ENCODE peak calls at places on chromosomes 6 and 20, in six cellular contexts. Z, O, X, M, D and C are unnamed samples.

GRCh38 chr6:29861521-29862255 is 34.1 kb downstream of the HLA-G start:
- DNase-seq in Z (no peak), O (no peak), X (no peak), M (no peak), D (no peak), C (no peak)

GRCh38 chr6:85287654-85288053 is 162.2 kb upstream of the NT5E start:
- DNase-seq in Z (no peak), O (no peak), X (no peak), M (no peak), D (no peak), C (no peak)

GRCh38 chr20:48076247-48076646 is 291.0 kb upstream of the SULF2 start:
- DNase-seq in Z (no peak), O (no peak), X (no peak), M (no peak), D (no peak), C (no peak)

GRCh38 chr6:76518443-76518842 is 446.0 kb upstream of the IMPG1 start:
- DNase-seq in Z (no peak), O (no peak), X (peak), M (no peak), D (no peak), C (no peak)

GRCh38 chr6:10112871-10113584 is 301.8 kb downstream of the TFAP2A start:
- DNase-seq in Z (no peak), O (no peak), X (no peak), M (no peak), D (no peak), C (no peak)

GRCh38 chr20:23298926-23299672 is 51.5 kb upstream of the NXT1 start:
- DNase-seq in Z (no peak), O (no peak), X (no peak), M (no peak), D (no peak), C (peak)

GRCh38 chr6:82040405-82041221 is 206.9 kb downstream of the IBTK start:
- DNase-seq in Z (no peak), O (peak), X (peak), M (peak), D (peak), C (peak)

GRCh38 chr6:4381379-4381778 is 246.0 kb upstream of the ECI2 start:
- DNase-seq in Z (no peak), O (no peak), X (peak), M (no peak), D (no peak), C (no peak)

GRCh38 chr6:137490506-137490905 is 3.7 kb downstream of the OLIG3 start:
- DNase-seq in Z (no peak), O (no peak), X (no peak), M (no peak), D (no peak), C (no peak)

GRCh38 chr6:2866183-2866846 is 24.7 kb upstream of the SERPINB1 start:
- DNase-seq in Z (no peak), O (no peak), X (peak), M (no peak), D (peak), C (no peak)

GRCh38 chr20:14069796-14070195 is 74.5 kb downstream of the MACROD2 start:
- DNase-seq in Z (no peak), O (no peak), X (no peak), M (no peak), D (no peak), C (peak)

GRCh38 chr6:100085162-100085431 is 91.1 kb upstream of the MCHR2 start:
- DNase-seq in Z (no peak), O (no peak), X (no peak), M (no peak), D (no peak), C (no peak)

GRCh38 chr20:20593447-20594170 is 118.8 kb downstream of the RALGAPA2 start:
- DNase-seq in Z (peak), O (peak), X (peak), M (peak), D (no peak), C (peak)

GRCh38 chr6:63731946-63732735 is 96.5 kb downstream of the PHF3 start:
- DNase-seq in Z (no peak), O (no peak), X (peak), M (no peak), D (no peak), C (no peak)

GRCh38 chr20:58102252-58102651 is 126.2 kb downstream of the ANKRD60 start:
- DNase-seq in Z (no peak), O (no peak), X (no peak), M (no peak), D (no peak), C (no peak)

GRCh38 chr6:168092541-168092940 is 13.5 kb upstream of the FRMD1 start:
- DNase-seq in Z (no peak), O (no peak), X (no peak), M (no peak), D (no peak), C (no peak)

GRCh38 chr6:136415351-136416005 is 125.8 kb upstream of the BCLAF1 start:
- DNase-seq in Z (no peak), O (no peak), X (no peak), M (no peak), D (no peak), C (peak)

GRCh38 chr6:108165714-108166663 is at the start of gene NR2E1:
- DNase-seq in Z (no peak), O (peak), X (no peak), M (no peak), D (no peak), C (no peak)

GRCh38 chr6:130365166-130366010 is 429 bp upstream of the TMEM200A start:
- DNase-seq in Z (peak), O (peak), X (peak), M (peak), D (no peak), C (no peak)

GRCh38 chr20:2108987-2109386 is 7.4 kb downstream of the STK35 start:
- DNase-seq in Z (no peak), O (peak), X (no peak), M (peak), D (no peak), C (no peak)

GRCh38 chr6:149213829-149214228 is 103.7 kb upstream of the TAB2 start:
- DNase-seq in Z (no peak), O (no peak), X (no peak), M (no peak), D (no peak), C (no peak)

GRCh38 chr6:151900256-151900655 is 92.8 kb downstream of the ESR1 start:
- DNase-seq in Z (no peak), O (no peak), X (no peak), M (no peak), D (no peak), C (no peak)

GRCh38 chr20:64065973-64066341 is 3.0 kb downstream of the TCEA2 start:
- DNase-seq in Z (peak), O (peak), X (no peak), M (no peak), D (peak), C (peak)

GRCh38 chr20:22379472-22379871 is 204.9 kb downstream of the FOXA2 start:
- DNase-seq in Z (no peak), O (peak), X (no peak), M (no peak), D (no peak), C (peak)

GRCh38 chr20:1357921-1358671 is 29.2 kb upstream of the SDCBP2 start:
- DNase-seq in Z (no peak), O (no peak), X (no peak), M (no peak), D (no peak), C (no peak)

GRCh38 chr20:10667077-10667401 is 6.8 kb downstream of the JAG1 start:
- DNase-seq in Z (no peak), O (no peak), X (peak), M (no peak), D (no peak), C (no peak)

GRCh38 chr6:40328988-40329545 is 258.1 kb downstream of the LRFN2 start:
- DNase-seq in Z (no peak), O (no peak), X (no peak), M (no peak), D (no peak), C (no peak)

GRCh38 chr20:17806739-17807441 is 107.1 kb downstream of the BANF2 start:
- DNase-seq in Z (peak), O (no peak), X (peak), M (no peak), D (no peak), C (no peak)

GRCh38 chr6:29995346-29995777 is 53.0 kb downstream of the HLA-A start:
- DNase-seq in Z (no peak), O (no peak), X (peak), M (no peak), D (no peak), C (peak)

GRCh38 chr6:17630511-17631073 is 30.5 kb downstream of the FAM8A1 start:
- DNase-seq in Z (no peak), O (no peak), X (no peak), M (peak), D (no peak), C (no peak)

GRCh38 chr20:56171087-56172012 is 77.2 kb upstream of the MC3R start:
- DNase-seq in Z (no peak), O (peak), X (no peak), M (peak), D (no peak), C (peak)

GRCh38 chr20:34150616-34151015 is 38.6 kb upstream of the EIF2S2 start:
- DNase-seq in Z (no peak), O (no peak), X (no peak), M (no peak), D (no peak), C (no peak)

GRCh38 chr20:54539521-54540046 is 64.2 kb downstream of the DOK5 start:
- DNase-seq in Z (no peak), O (no peak), X (no peak), M (no peak), D (no peak), C (no peak)

GRCh38 chr6:107641500-107641931 is 151.6 kb downstream of the SOBP start:
- DNase-seq in Z (no peak), O (no peak), X (no peak), M (no peak), D (no peak), C (no peak)

GRCh38 chr20:16778159-16778558 is 30.0 kb downstream of the OTOR start:
- DNase-seq in Z (no peak), O (no peak), X (no peak), M (no peak), D (no peak), C (no peak)

GRCh38 chr20:23132293-23132929 is 46.3 kb upstream of the CD93 start:
- DNase-seq in Z (peak), O (no peak), X (peak), M (no peak), D (no peak), C (peak)

GRCh38 chr6:111936718-111937117 is 63.5 kb upstream of the FYN start:
- DNase-seq in Z (no peak), O (no peak), X (no peak), M (no peak), D (no peak), C (no peak)

GRCh38 chr6:111939902-111940301 is 66.7 kb upstream of the FYN start:
- DNase-seq in Z (no peak), O (no peak), X (no peak), M (no peak), D (no peak), C (no peak)

GRCh38 chr6:111941686-111942330 is 68.6 kb upstream of the FYN start:
- DNase-seq in Z (no peak), O (no peak), X (no peak), M (no peak), D (no peak), C (peak)

GRCh38 chr6:111942561-111942960 is 69.3 kb upstream of the FYN start:
- DNase-seq in Z (no peak), O (no peak), X (no peak), M (no peak), D (no peak), C (no peak)

DNA sequence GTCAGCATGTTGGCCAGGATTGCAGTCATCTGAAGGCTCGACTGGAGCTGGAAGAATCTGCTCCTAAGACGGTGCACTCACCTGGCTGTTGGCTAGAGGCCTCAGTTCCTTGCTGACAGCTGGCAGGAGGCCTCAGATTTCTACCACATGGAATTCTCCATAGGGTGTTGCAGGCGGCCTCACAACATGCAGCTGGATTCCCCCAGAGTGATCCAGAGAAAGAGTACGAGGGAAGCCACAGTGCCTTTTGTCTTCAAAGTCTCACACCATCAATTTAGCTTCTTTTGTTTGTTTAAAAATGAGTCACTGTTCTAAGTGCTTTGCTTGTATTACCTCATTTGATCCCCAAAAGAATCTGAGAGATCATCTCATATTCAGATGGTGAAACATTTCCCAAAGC is 65.5 kb upstream of the FYN start:
- DNase-seq in Z (no peak), O (no peak), X (peak), M (peak), D (no peak), C (no peak)
- TF ChIP-seq MAX in Z (no peak), O (no peak), X (no peak), M (no peak), D (no peak), C (no peak)

DNA sequence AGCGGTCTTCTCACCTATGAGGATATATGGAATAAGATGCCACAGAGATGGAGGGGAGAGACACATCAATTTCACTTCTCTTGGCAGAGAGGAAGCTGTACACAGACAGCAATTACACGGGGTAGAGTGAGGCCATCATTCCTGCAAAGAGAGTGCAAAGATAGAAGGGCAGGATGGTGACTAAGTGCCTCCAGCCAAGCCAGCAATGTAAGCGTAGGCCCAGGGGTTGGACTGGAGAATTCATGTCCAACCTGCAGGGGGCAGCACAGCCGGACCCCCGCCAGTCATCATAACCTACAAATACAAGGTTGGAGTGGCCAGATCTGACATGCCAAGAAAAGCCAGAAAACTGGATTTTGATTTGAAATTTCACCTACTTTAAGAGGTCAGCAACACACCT is 56.3 kb downstream of the NRN1 start:
- DNase-seq in Z (peak), O (peak), X (peak), M (no peak), D (no peak), C (peak)
- TF ChIP-seq MYC in Z (no peak), O (no peak), X (no peak), M (no peak), D (no peak), C (no peak)

DNA sequence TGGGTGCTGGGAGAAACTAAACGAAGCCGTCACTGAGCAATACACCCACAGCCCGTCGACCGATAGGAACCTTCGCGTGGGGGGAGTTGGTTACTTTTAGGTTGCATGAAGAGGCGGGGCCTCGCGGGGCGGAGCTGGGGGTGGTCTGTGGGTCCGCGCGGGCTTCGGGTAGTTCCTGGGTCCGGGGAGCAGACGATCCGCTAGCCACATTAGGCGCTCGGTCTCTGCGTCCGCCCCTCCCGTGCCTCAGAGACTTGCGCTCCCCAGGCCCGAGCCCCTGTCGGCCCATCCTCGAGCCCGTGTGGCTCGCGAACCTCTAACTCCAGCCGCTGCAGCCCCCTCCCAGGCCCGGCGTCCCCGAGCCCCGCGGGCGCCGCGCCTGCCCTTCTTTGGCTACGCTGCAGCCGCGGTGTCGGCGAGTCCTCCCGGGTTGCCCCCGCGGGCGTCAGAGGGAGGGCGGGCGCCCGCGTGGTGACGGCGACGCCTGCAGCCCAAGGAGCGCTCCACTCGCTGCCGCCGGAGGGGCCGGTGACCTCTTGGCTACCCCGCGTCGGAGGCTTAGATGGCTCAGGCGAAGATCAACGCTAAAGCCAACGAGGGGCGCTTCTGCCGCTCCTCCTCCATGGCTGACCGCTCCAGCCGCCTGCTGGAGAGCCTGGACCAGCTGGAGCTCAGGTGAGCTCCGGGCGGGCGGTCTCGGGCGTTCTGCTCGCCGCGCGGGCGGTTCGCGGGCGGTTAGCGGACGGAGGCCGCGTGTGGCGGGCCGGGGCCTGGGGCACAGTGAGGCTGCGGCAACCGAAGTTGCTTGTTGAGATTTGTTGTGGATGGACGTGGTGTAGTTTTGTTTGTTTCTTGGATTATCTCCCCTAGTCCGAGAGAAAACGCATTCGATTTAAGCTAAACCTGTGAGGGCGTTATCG is at the start of gene BAG2:
- DNase-seq in Z (peak), O (peak), X (peak), M (peak), D (peak), C (peak)
- TF ChIP-seq POLR2A in Z (peak), O (peak), X (peak), M (peak), D (peak), C (peak)

GRCh38 chr6:27157461-27158315 is 89.8 kb upstream of the PRSS16 start:
- DNase-seq in Z (peak), O (peak), X (peak), M (peak), D (peak), C (peak)
- TF ChIP-seq MAX in Z (no peak), O (no peak), X (no peak), M (no peak), D (no peak), C (no peak)

DNA sequence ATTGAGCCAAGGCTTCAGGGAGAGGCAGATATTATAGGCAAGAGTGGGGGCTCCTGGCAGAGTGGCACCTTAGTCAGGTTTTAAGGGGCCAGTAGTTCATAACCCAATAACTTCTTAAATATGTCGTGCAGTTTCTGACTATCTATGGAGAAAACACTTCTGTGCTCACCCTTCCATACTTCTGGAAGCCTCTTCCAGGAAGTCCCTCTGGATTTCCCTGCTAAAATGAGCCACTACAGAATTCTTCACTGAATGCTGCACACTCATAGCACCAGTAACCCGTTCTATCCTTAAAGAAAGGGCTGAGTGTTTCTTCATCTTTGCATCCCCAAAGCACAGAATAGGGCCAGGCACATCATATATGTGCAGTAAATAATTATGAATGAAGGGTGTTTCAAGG is 198.5 kb upstream of the SLC24A3 start:
- DNase-seq in Z (no peak), O (no peak), X (no peak), M (no peak), D (no peak), C (no peak)
- TF ChIP-seq MYC in Z (no peak), O (no peak), X (no peak), M (no peak), D (no peak), C (no peak)

GRCh38 chr20:3764659-3765058 is 2.9 kb downstream of the ADISSP start:
- DNase-seq in Z (no peak), O (no peak), X (no peak), M (no peak), D (no peak), C (no peak)
- TF ChIP-seq POLR2A in Z (no peak), O (no peak), X (no peak), M (no peak), D (no peak), C (no peak)

DNA sequence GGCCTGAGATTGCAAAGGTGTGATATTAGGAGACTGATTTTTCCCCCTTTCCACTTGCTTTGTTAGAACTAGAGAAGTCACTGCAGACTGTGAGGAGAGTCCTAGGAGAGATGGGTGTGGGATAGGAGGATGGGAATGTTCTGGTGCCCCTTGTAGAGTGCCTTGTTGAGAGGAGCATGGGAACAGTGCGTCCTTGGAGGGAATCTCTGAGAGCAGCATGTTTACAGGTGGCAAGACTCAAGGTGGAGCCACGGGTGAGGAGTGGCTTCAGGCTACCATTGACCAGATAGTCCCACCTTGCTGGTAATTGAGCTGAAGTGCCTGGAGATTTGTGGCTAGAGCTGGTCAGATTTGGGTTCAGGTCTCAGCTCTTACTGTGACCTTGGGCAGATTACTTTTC is 6.0 kb downstream of the PLCG1 start:
- DNase-seq in Z (no peak), O (no peak), X (no peak), M (no peak), D (no peak), C (no peak)
- TF ChIP-seq MAX in Z (no peak), O (no peak), X (no peak), M (no peak), D (no peak), C (no peak)